ENCODE peak calls at places on chromosomes 6 and 20, in nine cellular contexts. F is neural progenitor cell, S is GM23338, U is HCT116, E is SK-N-SH, P is hepatocyte, J is GM23248, I is MM.1S, N is PC-3. A is an unnamed sample.

GRCh38 chr6:150651808-150652473 is 52.3 kb downstream of the PLEKHG1 start:
- DNase-seq in P (no peak), S (no peak), U (no peak), I (no peak), J (no peak), N (no peak), E (no peak), F (no peak), A (no peak)

GRCh38 chr6:143579703-143580102 is 68.2 kb upstream of the FUCA2 start:
- DNase-seq in F (no peak), S (no peak), I (no peak), E (no peak), N (peak), J (peak), P (no peak), U (no peak), A (no peak)

GRCh38 chr6:136728033-136728939 is 64.0 kb downstream of the MAP3K5 start:
- DNase-seq in J (no peak), S (no peak), P (no peak), E (peak), N (peak), F (no peak), U (no peak), I (no peak), A (no peak)

GRCh38 chr20:47330071-47330470 is 26.4 kb downstream of the ZMYND8 start:
- DNase-seq in I (no peak), S (no peak), J (no peak), P (no peak), U (no peak), N (no peak), E (no peak), F (no peak), A (no peak)

GRCh38 chr6:143234686-143235085 is 174.0 kb downstream of the AIG1 start:
- DNase-seq in F (no peak), S (no peak), U (no peak), P (no peak), I (no peak), N (peak), J (peak), E (no peak), A (no peak)

GRCh38 chr6:126542052-126542451 is 202.1 kb downstream of the CENPW start:
- DNase-seq in S (no peak), J (no peak), E (no peak), F (no peak), N (no peak), P (no peak), U (no peak), I (no peak), A (no peak)

GRCh38 chr6:42269553-42269952 is 51.9 kb upstream of the MRPS10 start:
- DNase-seq in J (no peak), P (no peak), U (no peak), N (no peak), E (no peak), I (peak), S (no peak), F (no peak), A (peak)

GRCh38 chr6:79384845-79385244 is 150.4 kb upstream of the HMGN3 start:
- DNase-seq in E (no peak), P (no peak), F (peak), J (no peak), S (no peak), U (no peak), I (no peak), N (peak), A (no peak)

GRCh38 chr6:5905431-5906339 is 101.0 kb downstream of the NRN1 start:
- DNase-seq in E (no peak), P (peak), F (no peak), N (peak), U (no peak), S (no peak), J (peak), I (no peak), A (no peak)

GRCh38 chr20:33531047-33531877 is 41.4 kb downstream of the CBFA2T2 start:
- DNase-seq in N (no peak), F (peak), S (no peak), J (peak), U (no peak), P (peak), E (peak), I (peak), A (no peak)

GRCh38 chr6:68343901-68344300 is 291.2 kb upstream of the ADGRB3 start:
- DNase-seq in S (peak), J (peak), I (peak), U (no peak), P (peak), E (peak), F (peak), N (peak), A (peak)

GRCh38 chr20:47448429-47448828 is 53.3 kb upstream of the NCOA3 start:
- DNase-seq in J (no peak), P (no peak), N (no peak), I (no peak), F (no peak), E (no peak), S (no peak), U (no peak), A (no peak)

GRCh38 chr20:40821438-40821837 is 132.4 kb upstream of the MAFB start:
- DNase-seq in U (no peak), I (no peak), P (no peak), E (no peak), J (no peak), F (no peak), S (no peak), N (no peak), A (no peak)

DNA sequence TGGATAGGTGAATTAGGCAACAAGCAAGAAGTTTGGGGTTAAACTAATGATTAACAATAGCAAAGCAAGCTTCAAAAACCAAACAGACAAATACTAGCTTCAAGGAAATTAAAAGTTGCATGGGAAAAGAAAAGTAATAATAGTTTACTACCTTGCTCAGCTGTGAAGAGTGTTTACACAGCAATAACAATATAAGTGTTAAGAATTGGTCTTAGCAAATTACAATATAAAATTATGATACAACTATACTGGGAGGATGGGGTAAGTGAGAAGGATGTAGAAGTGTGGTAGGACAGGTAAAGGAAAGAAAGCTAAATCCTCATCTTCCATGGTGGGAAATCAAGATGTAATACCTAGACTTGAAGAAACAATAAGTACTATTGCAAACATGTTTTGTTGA is 137.7 kb upstream of the MAFB start:
- DNase-seq in U (no peak), J (no peak), I (no peak), S (no peak), E (no peak), P (no peak), N (no peak), F (no peak), A (no peak)
- TF ChIP-seq EZH2phosphoT487 in U (no peak), J (no peak), I (no peak), S (no peak), E (no peak), P (no peak), N (no peak), F (no peak), A (no peak)

GRCh38 chr6:140078552-140079126 is 704.2 kb upstream of the CITED2 start:
- DNase-seq in F (no peak), P (peak), I (no peak), U (no peak), S (peak), J (peak), N (peak), E (no peak), A (no peak)
- TF ChIP-seq EZH2phosphoT487 in F (no peak), P (no peak), I (no peak), U (no peak), S (no peak), J (no peak), N (no peak), E (no peak), A (no peak)

DNA sequence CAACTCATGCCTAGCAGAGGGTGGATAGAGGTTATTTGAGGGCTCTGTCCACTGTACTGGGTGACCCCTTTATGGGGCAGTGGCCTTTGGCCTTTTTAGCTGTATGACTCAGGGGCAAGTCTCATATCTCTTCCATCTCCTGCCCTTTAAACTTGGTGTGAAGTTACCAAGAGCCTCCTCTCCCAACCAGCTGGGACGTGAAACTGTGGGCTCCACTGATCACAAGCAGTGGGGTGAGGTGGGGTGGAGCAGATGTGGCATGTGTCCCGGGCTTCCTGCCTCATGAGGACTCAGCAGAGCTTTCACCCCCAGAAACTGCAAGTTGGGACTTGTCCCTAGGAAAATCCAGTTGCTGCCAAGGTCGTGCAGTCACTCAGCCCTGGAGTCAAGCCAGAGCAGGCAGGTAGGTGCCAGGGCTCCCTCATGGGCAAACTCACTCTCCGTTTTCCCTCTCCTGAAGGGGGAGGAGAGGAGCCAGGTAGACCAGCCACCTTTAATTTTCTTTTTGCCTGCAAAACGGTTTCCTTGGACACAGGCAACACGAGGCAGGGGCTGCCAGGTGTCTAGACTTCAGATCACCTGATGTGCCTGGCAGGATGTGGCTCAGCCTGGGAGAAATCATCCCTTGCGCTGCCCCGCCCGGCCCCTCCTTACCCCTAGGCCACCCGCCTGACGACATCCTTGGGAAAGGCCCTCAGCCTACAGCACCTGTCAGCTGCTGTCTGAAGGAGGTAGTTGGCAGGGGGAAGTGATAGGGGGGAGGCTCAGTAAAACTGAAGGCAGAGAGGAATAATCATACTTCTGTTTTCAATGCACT is 4.0 kb downstream of the CDKN1A start:
- DNase-seq in S (peak), N (peak), J (peak), E (no peak), P (peak), F (no peak), I (peak), U (no peak), A (peak)
- TF ChIP-seq EZH2phosphoT487 in S (no peak), N (no peak), J (no peak), E (no peak), P (no peak), F (no peak), I (no peak), U (no peak), A (no peak)

DNA sequence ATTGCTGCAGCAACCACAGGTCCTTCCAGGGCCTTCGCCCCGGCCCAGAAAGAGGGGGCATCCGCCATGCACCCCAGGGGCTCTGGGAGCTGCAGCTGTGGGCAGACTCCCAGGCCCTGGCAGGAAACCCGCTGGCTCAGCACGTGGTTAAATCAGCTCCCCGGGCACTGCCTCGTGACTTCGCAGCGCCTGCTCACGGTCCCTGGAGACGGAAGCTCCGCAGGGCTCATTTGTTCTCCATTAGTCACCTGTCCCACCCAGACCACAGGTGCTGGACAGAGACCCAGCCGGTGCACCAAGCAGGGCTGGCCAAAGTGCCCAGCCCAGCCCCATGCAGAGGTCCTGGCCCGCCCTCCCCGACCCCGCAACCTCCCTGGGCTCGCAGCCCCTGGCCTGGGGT is 14.7 kb downstream of the KCNQ2 start:
- DNase-seq in S (no peak), P (no peak), J (peak), E (peak), F (no peak), U (no peak), I (peak), N (peak), A (no peak)
- TF ChIP-seq EZH2phosphoT487 in S (no peak), P (no peak), J (no peak), E (no peak), F (no peak), U (no peak), I (no peak), N (no peak), A (no peak)

GRCh38 chr20:49245921-49246740 is 26.9 kb downstream of the DDX27 start:
- DNase-seq in E (peak), N (peak), F (peak), J (peak), S (peak), I (peak), U (peak), P (peak), A (peak)
- TF ChIP-seq EZH2phosphoT487 in E (no peak), N (no peak), F (no peak), J (no peak), S (no peak), I (no peak), U (no peak), P (no peak), A (no peak)

GRCh38 chr6:43887340-43887858 is 117.4 kb downstream of the VEGFA start:
- DNase-seq in E (no peak), S (no peak), I (no peak), N (no peak), F (no peak), P (no peak), U (no peak), J (no peak), A (no peak)

GRCh38 chr6:43887906-43888683 is 118.1 kb downstream of the VEGFA start:
- DNase-seq in E (no peak), F (no peak), J (no peak), S (no peak), N (no peak), P (no peak), U (no peak), I (no peak), A (no peak)

GRCh38 chr6:43891072-43891870 is 121.3 kb downstream of the VEGFA start:
- DNase-seq in U (no peak), E (no peak), F (peak), J (no peak), P (no peak), S (peak), I (no peak), N (no peak), A (no peak)

GRCh38 chr6:43893073-43893472 is 123.1 kb downstream of the VEGFA start:
- DNase-seq in F (peak), S (no peak), N (no peak), J (no peak), P (no peak), U (no peak), I (no peak), E (no peak), A (no peak)

GRCh38 chr6:43890197-43891062 is 120.4 kb downstream of the VEGFA start:
- DNase-seq in F (no peak), J (no peak), I (no peak), U (no peak), P (no peak), S (peak), E (peak), N (no peak), A (no peak)
- TF ChIP-seq EZH2phosphoT487 in F (no peak), J (no peak), I (no peak), U (no peak), P (no peak), S (no peak), E (no peak), N (no peak), A (no peak)

GRCh38 chr6:134564705-134565104 is 246.8 kb upstream of the SGK1 start:
- DNase-seq in E (no peak), P (no peak), F (no peak), J (no peak), N (no peak), U (no peak), I (no peak), S (no peak), A (no peak)
- TF ChIP-seq EZH2phosphoT487 in E (no peak), P (no peak), F (no peak), J (no peak), N (no peak), U (no peak), I (no peak), S (no peak), A (no peak)

DNA sequence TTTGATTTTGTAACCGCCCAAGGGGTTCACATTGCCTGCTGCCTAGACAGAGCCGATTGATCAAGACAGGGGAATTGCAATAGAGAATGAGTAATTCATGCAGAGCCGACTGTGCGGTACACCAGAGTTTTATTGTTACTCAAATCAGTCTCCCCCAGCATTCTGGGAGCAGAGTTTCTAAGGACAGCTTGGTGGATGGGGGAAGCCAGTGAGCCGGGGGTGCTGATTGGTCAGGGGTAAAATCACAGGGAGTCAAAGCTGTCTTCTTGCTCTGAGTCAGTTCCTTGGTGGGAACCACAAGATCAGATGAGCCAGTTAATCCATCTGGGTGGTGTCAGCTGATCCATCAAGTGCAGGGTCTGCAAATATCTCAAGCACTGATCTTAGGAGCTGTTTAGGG is 60.0 kb upstream of the EZR start:
- DNase-seq in S (peak), F (no peak), U (no peak), E (no peak), J (peak), N (no peak), I (no peak), P (peak), A (no peak)
- TF ChIP-seq EZH2phosphoT487 in S (no peak), F (no peak), U (no peak), E (no peak), J (no peak), N (no peak), I (no peak), P (no peak), A (no peak)

DNA sequence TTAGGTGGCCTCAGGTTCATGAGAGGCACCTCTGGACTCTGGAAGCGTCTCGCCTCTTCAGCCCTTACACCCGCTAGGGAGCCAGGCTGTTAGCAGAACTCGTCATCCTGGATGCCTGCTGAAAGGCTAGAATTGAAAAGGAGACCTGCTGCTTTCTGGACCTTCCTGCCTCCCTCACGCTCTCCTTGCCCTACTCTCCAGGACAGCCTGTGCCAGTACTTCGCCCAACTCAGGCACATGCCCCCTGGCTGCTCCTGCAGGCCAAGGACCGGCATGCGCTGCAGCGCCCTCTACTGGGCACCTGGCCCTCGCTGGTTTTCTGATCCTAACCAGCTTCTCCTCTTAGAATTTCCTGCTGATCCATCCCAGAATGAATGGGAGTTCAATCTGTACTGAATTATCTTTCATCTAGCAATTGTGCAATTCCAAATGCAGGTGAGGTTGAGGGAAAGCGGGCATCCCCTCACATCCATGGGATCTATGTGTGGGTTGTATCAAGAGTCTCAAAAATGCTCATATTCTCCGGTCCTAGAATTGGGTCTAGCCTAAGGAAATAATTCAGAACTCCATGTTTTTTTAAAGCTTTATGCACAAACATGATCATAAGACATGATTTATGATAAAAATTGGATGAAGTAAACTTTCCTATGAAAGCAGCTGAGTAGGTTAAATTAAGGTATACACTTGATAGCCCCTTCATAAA is 78.0 kb downstream of the PTPN1 start:
- DNase-seq in I (peak), J (peak), E (peak), F (peak), P (peak), N (peak), S (peak), U (peak), A (peak)
- TF ChIP-seq EZH2phosphoT487 in I (no peak), J (no peak), E (no peak), F (no peak), P (no peak), N (no peak), S (no peak), U (no peak), A (no peak)

A was measured in OCI-LY7.